ENCODE peak calls at places on chromosomes 16 and 17, in four cellular contexts. D, M, G and A are unnamed samples.

GRCh38 chr17:80263253-80264047 is 2.8 kb downstream of the RNF213 start:
- DNase-seq in D (no peak), M (no peak), G (peak; percentile 82), A (peak; percentile 90)

GRCh38 chr17:81976332-81977210 is 858 bp upstream of the ASPSCR1 start:
- DNase-seq in D (no peak), M (no peak), G (no peak), A (peak; percentile 73)

GRCh38 chr17:43526886-43527648 is 19.1 kb downstream of the ETV4 start:
- DNase-seq in D (no peak), M (no peak), G (no peak), A (no peak)

GRCh38 chr16:81140930-81141780 is 45.0 kb upstream of the GCSH start:
- DNase-seq in D (no peak), M (no peak), G (no peak), A (peak; percentile 34)

GRCh38 chr16:10385725-10386516 is at the start of gene ATF7IP2:
- DNase-seq in D (peak; percentile 48), M (no peak), G (peak; percentile 79), A (peak; percentile 92)

GRCh38 chr16:27378871-27379580 is 22.9 kb upstream of the IL21R start:
- DNase-seq in D (no peak), M (no peak), G (no peak), A (peak; percentile 61)

GRCh38 chr17:72539981-72540897 is 419.4 kb downstream of the SOX9 start:
- DNase-seq in D (peak; percentile 52), M (peak; percentile 68), G (peak; percentile 28), A (peak; percentile 80)

GRCh38 chr16:15970202-15970601 is 20.8 kb downstream of the ABCC1 start:
- DNase-seq in D (no peak), M (no peak), G (no peak), A (no peak)